ENCODE peak calls at places on chromosomes 13 and 19, in five cellular contexts. J is activated CD8-positive, alpha-beta memory T cell treated with anti-CD3 and anti-CD28 coated beads, Interleukin-2, amount 50 U/mL, for 4 hours; W is pulmonary artery endothelial cell; H is stimulated activated CD4-positive, alpha-beta T cell treated with anti-CD3 and anti-CD28 coated beads, Interleukin-4, amount 100 ng/mL, for 24 hours; V is EL. I is an unnamed sample.

GRCh38 chr13:32504263-32504662 is 34.3 kb downstream of the N4BP2L2 start:
- DNase-seq in J (no peak), W (no peak), H (no peak), V (no peak), I (no peak)

GRCh38 chr13:31200636-31200970 is 828 bp downstream of the B3GLCT start:
- DNase-seq in J (peak; percentile 44), W (no peak), H (peak; percentile 30), V (peak; percentile 47), I (peak; percentile 44)

GRCh38 chr19:2641332-2641698 is 61.2 kb downstream of the GNG7 start:
- DNase-seq in J (no peak), W (no peak), H (no peak), V (no peak), I (no peak)

GRCh38 chr13:19927117-19927734 is 31.3 kb upstream of the ZMYM2 start:
- DNase-seq in J (no peak), W (no peak), H (no peak), V (peak; percentile 18), I (no peak)

GRCh38 chr19:49653466-49653806 is 11.4 kb downstream of the SCAF1 start:
- DNase-seq in J (no peak), W (no peak), H (no peak), V (no peak), I (no peak)

GRCh38 chr13:69198706-69199105 is 908.9 kb upstream of the ATXN8OS start:
- DNase-seq in J (no peak), W (no peak), H (no peak), V (no peak), I (no peak)

GRCh38 chr13:50531917-50532899 is 311.3 kb downstream of the DLEU7 start:
- DNase-seq in J (no peak), W (no peak), H (no peak), V (peak; percentile 36), I (no peak)

GRCh38 chr19:53047379-53047778 is 2.8 kb downstream of the ERVV-2 start:
- DNase-seq in J (no peak), W (no peak), H (no peak), V (no peak), I (no peak)

GRCh38 chr19:1455336-1456120 is 5.6 kb downstream of the APC2 start:
- DNase-seq in J (no peak), W (no peak), H (peak; percentile 48), V (peak; percentile 60), I (peak; percentile 72)

GRCh38 chr19:15404780-15405211 is 14.0 kb downstream of the AKAP8L start:
- DNase-seq in J (no peak), W (no peak), H (no peak), V (no peak), I (no peak)

GRCh38 chr19:9144920-9145319 is 4.7 kb downstream of the ZNF317 start:
- DNase-seq in J (no peak), W (no peak), H (no peak), V (no peak), I (no peak)

GRCh38 chr13:98585946-98586345 is 9.0 kb upstream of the STK24 start:
- DNase-seq in J (no peak), W (no peak), H (no peak), V (no peak), I (no peak)

GRCh38 chr19:41860419-41861097 is 503 bp downstream of the RPS19 start:
- DNase-seq in J (no peak), W (no peak), H (peak; percentile 46), V (no peak), I (no peak)

GRCh38 chr13:31213681-31214289 is 14.0 kb downstream of the B3GLCT start:
- DNase-seq in J (no peak), W (no peak), H (no peak), V (peak; percentile 4), I (no peak)

GRCh38 chr19:45406957-45407375 is 522 bp downstream of the POLR1G start:
- DNase-seq in J (no peak), W (no peak), H (no peak), V (no peak), I (peak; percentile 24)

GRCh38 chr19:57829316-57829715 is 783 bp upstream of the ZNF587B start:
- DNase-seq in J (no peak), W (no peak), H (no peak), V (no peak), I (no peak)

GRCh38 chr19:48390188-48391099 is 907 bp downstream of the KDELR1 start:
- DNase-seq in J (peak; percentile 66), W (no peak), H (peak; percentile 62), V (peak; percentile 58), I (peak; percentile 75)

GRCh38 chr13:73334459-73334858 is 275.7 kb downstream of the KLF5 start:
- DNase-seq in J (no peak), W (no peak), H (no peak), V (peak; percentile 19), I (no peak)

GRCh38 chr13:51957377-51958216 is 53.7 kb downstream of the ATP7B start:
- DNase-seq in J (no peak), W (no peak), H (no peak), V (no peak), I (no peak)

GRCh38 chr13:42656136-42656535 is 82.2 kb downstream of the TNFSF11 start:
- DNase-seq in J (no peak), W (no peak), H (no peak), V (no peak), I (no peak)

GRCh38 chr19:8487137-8487851 is 15.1 kb downstream of the PRAM1 start:
- DNase-seq in J (peak; percentile 59), W (no peak), H (peak; percentile 63), V (no peak), I (no peak)

GRCh38 chr13:33367931-33368330 is 82.4 kb upstream of the STARD13 start:
- DNase-seq in J (no peak), W (no peak), H (no peak), V (no peak), I (peak; percentile 7)

GRCh38 chr19:1824252-1824622 is 12.2 kb upstream of the ATP8B3 start:
- DNase-seq in J (no peak), W (no peak), H (no peak), V (no peak), I (no peak)

GRCh38 chr13:31042501-31043165 is 110.2 kb downstream of the TEX26 start:
- DNase-seq in J (no peak), W (no peak), H (no peak), V (no peak), I (no peak)

GRCh38 chr19:8233370-8233769 is 24.2 kb downstream of the CERS4 start:
- DNase-seq in J (no peak), W (no peak), H (no peak), V (no peak), I (no peak)

GRCh38 chr13:23985846-23986245 is 88.5 kb upstream of the C1QTNF9B start:
- DNase-seq in J (no peak), W (no peak), H (no peak), V (no peak), I (no peak)

GRCh38 chr19:11674067-11674492 is 64.7 kb downstream of the ZNF823 start:
- DNase-seq in J (no peak), W (no peak), H (no peak), V (no peak), I (no peak)